ENCODE peak calls at places on chromosomes 7 and 10, in five cellular contexts. N, V, J, K and U are unnamed samples.
A peak's percentile ranks its signal among the peaks of the same experiment; 100 is the strongest.

GRCh38 chr10:13099144-13099665 is 758 bp upstream of the OPTN start:
- DNase-seq in N (peak; percentile 26), V (no peak), J (no peak), K (no peak), U (peak; percentile 24)

GRCh38 chr7:120609136-120609753 is 248.7 kb downstream of the TSPAN12 start:
- DNase-seq in N (no peak), V (no peak), J (no peak), K (no peak), U (no peak)

GRCh38 chr7:2116086-2116810 is 116.5 kb downstream of the MAD1L1 start:
- DNase-seq in N (no peak), V (no peak), J (no peak), K (no peak), U (no peak)

GRCh38 chr10:131819241-131820072 is 81.4 kb upstream of the PPP2R2D start:
- DNase-seq in N (no peak), V (no peak), J (no peak), K (peak; percentile 43), U (no peak)

GRCh38 chr7:27640914-27641570 is 21.6 kb downstream of the HIBADH start:
- DNase-seq in N (no peak), V (peak; percentile 18), J (no peak), K (no peak), U (no peak)

GRCh38 chr7:104629393-104629792 is 301.0 kb downstream of the LHFPL3 start:
- DNase-seq in N (no peak), V (no peak), J (no peak), K (no peak), U (no peak)

GRCh38 chr10:131758062-131758941 is 142.5 kb upstream of the PPP2R2D start:
- DNase-seq in N (no peak), V (no peak), J (no peak), K (no peak), U (no peak)

GRCh38 chr7:45720989-45721388 is 146.8 kb downstream of the ADCY1 start:
- DNase-seq in N (no peak), V (no peak), J (no peak), K (no peak), U (no peak)

GRCh38 chr10:118369806-118370205 is 27.7 kb upstream of the FAM204A start:
- DNase-seq in N (no peak), V (no peak), J (no peak), K (no peak), U (no peak)